ENCODE peak calls at places on chromosomes 16 and 17, in seven cellular contexts. O is fibroblast of lung, R is heart left ventricle, E is AG04449, J is lower leg skin, U is fibroblast of mammary gland, Q is lower lobe of right lung. Z is an unnamed sample.

GRCh38 chr16:287298-287811 is 4.4 kb downstream of the PDIA2 start:
- DNase-seq in O (no peak), R (no peak), E (no peak), J (no peak), U (no peak), Q (no peak), Z (no peak)

GRCh38 chr17:3665834-3666233 is 2.5 kb downstream of the TAX1BP3 start:
- DNase-seq in O (no peak), R (peak), E (no peak), J (no peak), U (no peak), Q (no peak), Z (no peak)

GRCh38 chr17:78563189-78564145 is 13.7 kb downstream of the DNAH17 start:
- DNase-seq in O (no peak), R (peak), E (no peak), J (no peak), U (peak), Q (no peak), Z (no peak)

GRCh38 chr16:29784901-29785500 is 5.5 kb upstream of the KIF22 start:
- DNase-seq in O (peak), R (peak), E (no peak), J (peak), U (peak), Q (peak), Z (peak)

GRCh38 chr17:17055286-17056166 is 13.3 kb downstream of the MPRIP start:
- DNase-seq in O (no peak), R (peak), E (no peak), J (peak), U (no peak), Q (no peak), Z (no peak)

GRCh38 chr16:4414187-4414909 is 2.0 kb downstream of the CORO7 start:
- DNase-seq in O (no peak), R (no peak), E (no peak), J (no peak), U (no peak), Q (no peak), Z (no peak)

GRCh38 chr17:57419940-57420522 is 163.7 kb downstream of the MSI2 start:
- DNase-seq in O (no peak), R (no peak), E (no peak), J (no peak), U (no peak), Q (no peak), Z (no peak)

GRCh38 chr16:67115649-67116048 is 5.9 kb downstream of the PHAF1 start:
- DNase-seq in O (peak), R (no peak), E (peak), J (peak), U (peak), Q (no peak), Z (peak)

GRCh38 chr16:48172682-48173081 is 16.9 kb upstream of the ABCC12 start:
- DNase-seq in O (no peak), R (no peak), E (no peak), J (no peak), U (no peak), Q (no peak), Z (no peak)

GRCh38 chr17:56274491-56274890 is 121.2 kb downstream of the ANKFN1 start:
- DNase-seq in O (no peak), R (no peak), E (no peak), J (no peak), U (no peak), Q (no peak), Z (no peak)

GRCh38 chr17:14738652-14738988 is 437.7 kb downstream of the HS3ST3B1 start:
- DNase-seq in O (no peak), R (no peak), E (no peak), J (no peak), U (no peak), Q (no peak), Z (no peak)

GRCh38 chr17:29143894-29144293 is 36.3 kb downstream of the MYO18A start:
- DNase-seq in O (no peak), R (no peak), E (no peak), J (no peak), U (no peak), Q (no peak), Z (no peak)

GRCh38 chr17:40352779-40353394 is 11.7 kb downstream of the GJD3 start:
- DNase-seq in O (no peak), R (no peak), E (no peak), J (no peak), U (peak), Q (no peak), Z (no peak)

GRCh38 chr17:77286641-77287431 is 146.1 kb downstream of the SEC14L1 start:
- DNase-seq in O (peak), R (peak), E (no peak), J (peak), U (no peak), Q (peak), Z (peak)

GRCh38 chr16:54931041-54931756 is 534 bp downstream of the IRX5 start:
- DNase-seq in O (no peak), R (peak), E (no peak), J (no peak), U (peak), Q (peak), Z (peak)

GRCh38 chr17:45222273-45222993 is 748 bp downstream of the FMNL1 start:
- DNase-seq in O (no peak), R (no peak), E (no peak), J (peak), U (no peak), Q (no peak), Z (no peak)

GRCh38 chr17:47720754-47721533 is 12.1 kb upstream of the TBX21 start:
- DNase-seq in O (no peak), R (no peak), E (no peak), J (no peak), U (no peak), Q (no peak), Z (no peak)

GRCh38 chr17:59485018-59485417 is 80.4 kb upstream of the DHX40 start:
- DNase-seq in O (no peak), R (no peak), E (no peak), J (no peak), U (no peak), Q (no peak), Z (no peak)

GRCh38 chr16:73176577-73177013 is 128.7 kb upstream of the ZFHX3 start:
- DNase-seq in O (peak), R (peak), E (peak), J (no peak), U (peak), Q (no peak), Z (peak)

GRCh38 chr16:14353340-14353739 is 276.7 kb downstream of the PARN start:
- DNase-seq in O (no peak), R (no peak), E (no peak), J (no peak), U (no peak), Q (no peak), Z (no peak)

GRCh38 chr17:229130-229944 is 47.9 kb upstream of the DOC2B start:
- DNase-seq in O (no peak), R (no peak), E (no peak), J (no peak), U (no peak), Q (no peak), Z (peak)

GRCh38 chr17:42456223-42457106 is 2.2 kb upstream of the ATP6V0A1 start:
- DNase-seq in O (peak), R (peak), E (peak), J (no peak), U (peak), Q (no peak), Z (peak)

GRCh38 chr16:14549789-14550153 is 80.3 kb downstream of the PARN start:
- DNase-seq in O (no peak), R (peak), E (no peak), J (no peak), U (no peak), Q (no peak), Z (peak)

GRCh38 chr17:73833779-73834613 is 189.8 kb upstream of the SDK2 start:
- DNase-seq in O (no peak), R (no peak), E (no peak), J (no peak), U (peak), Q (no peak), Z (no peak)

GRCh38 chr16:77825196-77825595 is 36.8 kb downstream of the VAT1L start:
- DNase-seq in O (no peak), R (no peak), E (no peak), J (no peak), U (no peak), Q (no peak), Z (no peak)

GRCh38 chr17:34567665-34568064 is 11.7 kb upstream of the TMEM132E start:
- DNase-seq in O (no peak), R (no peak), E (no peak), J (no peak), U (peak), Q (no peak), Z (no peak)

GRCh38 chr17:69961488-69962145 is 113.4 kb upstream of the KCNJ16 start:
- DNase-seq in O (peak), R (peak), E (no peak), J (no peak), U (no peak), Q (no peak), Z (peak)

GRCh38 chr17:41578971-41579370 is 7.1 kb upstream of the KRT9 start:
- DNase-seq in O (no peak), R (no peak), E (no peak), J (no peak), U (no peak), Q (no peak), Z (no peak)

GRCh38 chr17:73090396-73091202 is 1.9 kb downstream of the SLC39A11 start:
- DNase-seq in O (no peak), R (no peak), E (no peak), J (peak), U (no peak), Q (no peak), Z (no peak)

GRCh38 chr16:85028638-85029412 is 1.2 kb downstream of the KIAA0513 start:
- DNase-seq in O (peak), R (no peak), E (no peak), J (peak), U (peak), Q (no peak), Z (no peak)

GRCh38 chr16:63943568-63943967 is 1178.3 kb downstream of the CDH11 start:
- DNase-seq in O (no peak), R (no peak), E (no peak), J (no peak), U (no peak), Q (no peak), Z (no peak)

GRCh38 chr17:80964231-80964856 is 27.3 kb upstream of the CHMP6 start:
- DNase-seq in O (no peak), R (no peak), E (no peak), J (no peak), U (no peak), Q (no peak), Z (no peak)

GRCh38 chr16:4261557-4262172 is 11.2 kb downstream of the TFAP4 start:
- DNase-seq in O (peak), R (no peak), E (no peak), J (no peak), U (peak), Q (no peak), Z (no peak)

GRCh38 chr17:40556884-40557414 is 8.3 kb downstream of the CCR7 start:
- DNase-seq in O (no peak), R (peak), E (no peak), J (peak), U (peak), Q (no peak), Z (peak)

GRCh38 chr16:7090628-7091115 is 242.0 kb upstream of the RBFOX1 start:
- DNase-seq in O (no peak), R (no peak), E (no peak), J (no peak), U (no peak), Q (no peak), Z (no peak)

GRCh38 chr17:66522591-66523272 is 220.3 kb downstream of the PRKCA start:
- DNase-seq in O (no peak), R (no peak), E (no peak), J (no peak), U (peak), Q (no peak), Z (no peak)

GRCh38 chr17:7444682-7445010 is 215 bp upstream of the CHRNB1 start:
- DNase-seq in O (no peak), R (no peak), E (no peak), J (no peak), U (no peak), Q (no peak), Z (no peak)

GRCh38 chr17:7442142-7442541 is 2.7 kb upstream of the CHRNB1 start:
- DNase-seq in O (no peak), R (no peak), E (no peak), J (no peak), U (no peak), Q (no peak), Z (no peak)

GRCh38 chr17:7446669-7447068 is 1.8 kb downstream of the CHRNB1 start:
- DNase-seq in O (no peak), R (no peak), E (no peak), J (no peak), U (no peak), Q (no peak), Z (no peak)

GRCh38 chr17:7443499-7444485 is 1.1 kb upstream of the CHRNB1 start:
- DNase-seq in O (peak), R (no peak), E (no peak), J (peak), U (peak), Q (no peak), Z (peak)

GRCh38 chr17:7445011-7445927 is at the start of gene CHRNB1:
- DNase-seq in O (peak), R (peak), E (no peak), J (peak), U (peak), Q (peak), Z (no peak)
- TF ChIP-seq CTCF in O (no peak), R (no peak), E (no peak), J (no peak), U (no peak), Q (peak), Z (peak)

GRCh38 chr16:15975172-15975571 is 25.8 kb downstream of the ABCC1 start:
- DNase-seq in O (no peak), R (no peak), E (no peak), J (no peak), U (no peak), Q (no peak), Z (no peak)

GRCh38 chr16:15976225-15976812 is 26.9 kb downstream of the ABCC1 start:
- DNase-seq in O (no peak), R (no peak), E (no peak), J (no peak), U (peak), Q (no peak), Z (no peak)

GRCh38 chr16:15979801-15980200 is 30.4 kb downstream of the ABCC1 start:
- DNase-seq in O (no peak), R (no peak), E (no peak), J (no peak), U (no peak), Q (no peak), Z (no peak)

GRCh38 chr16:15973997-15974396 is 24.6 kb downstream of the ABCC1 start:
- DNase-seq in O (no peak), R (no peak), E (no peak), J (no peak), U (no peak), Q (no peak), Z (no peak)

GRCh38 chr16:15976929-15977637 is 27.7 kb downstream of the ABCC1 start:
- DNase-seq in O (peak), R (no peak), E (no peak), J (no peak), U (peak), Q (no peak), Z (peak)
- H3K4me3 ChIP-seq in O (peak), R (no peak), E (no peak), J (no peak), U (no peak), Q (no peak), Z (no peak)

GRCh38 chr16:88286301-88286923 is 96.3 kb upstream of the ZNF469 start:
- DNase-seq in O (no peak), R (no peak), E (no peak), J (no peak), U (no peak), Q (peak), Z (no peak)

GRCh38 chr16:88285514-88285822 is 97.3 kb upstream of the ZNF469 start:
- DNase-seq in O (no peak), R (no peak), E (no peak), J (no peak), U (no peak), Q (peak), Z (no peak)

GRCh38 chr16:88288303-88288702 is 94.5 kb upstream of the ZNF469 start:
- DNase-seq in O (no peak), R (no peak), E (no peak), J (no peak), U (no peak), Q (no peak), Z (no peak)

GRCh38 chr16:88289001-88289400 is 93.8 kb upstream of the ZNF469 start:
- DNase-seq in O (no peak), R (no peak), E (no peak), J (no peak), U (no peak), Q (no peak), Z (no peak)

GRCh38 chr16:88287219-88287618 is 95.5 kb upstream of the ZNF469 start:
- DNase-seq in O (peak), R (no peak), E (no peak), J (no peak), U (peak), Q (no peak), Z (no peak)
- TF ChIP-seq CTCF in O (peak), R (peak), E (peak), J (no peak), U (peak), Q (no peak), Z (peak)

GRCh38 chr17:64679710-64680216 is 17.7 kb upstream of the SMURF2 start:
- DNase-seq in O (peak), R (no peak), E (peak), J (no peak), U (peak), Q (no peak), Z (peak)
- H3K4me3 ChIP-seq in O (peak), R (no peak), E (peak), J (no peak), U (no peak), Q (no peak), Z (peak)